ENCODE peak calls at places on chromosomes 3 and 15, in five cellular contexts. One of them, this sample, is unnamed.

GRCh38 chr3:23923786-23924185 is 6.9 kb downstream of the RPL15 start:
- DNase-seq in mesendoderm: no peak
- DNase-seq in esophagus muscularis mucosa: no peak
- DNase-seq in tibial artery: no peak
- DNase-seq in small intestine: no peak
- DNase-seq in this sample: no peak

GRCh38 chr15:58616171-58616570 is 133.3 kb downstream of the ADAM10 start:
- DNase-seq in small intestine: no peak
- DNase-seq in tibial artery: no peak
- DNase-seq in mesendoderm: no peak
- DNase-seq in esophagus muscularis mucosa: no peak
- DNase-seq in this sample: no peak

GRCh38 chr3:10185804-10186762 is 21.4 kb downstream of the IRAK2 start:
- DNase-seq in small intestine: no peak
- DNase-seq in mesendoderm: no peak
- DNase-seq in esophagus muscularis mucosa: no peak
- DNase-seq in tibial artery: no peak
- DNase-seq in this sample: no peak

GRCh38 chr3:61181874-61182273 is 69.4 kb downstream of the FHIT start:
- DNase-seq in tibial artery: no peak
- DNase-seq in esophagus muscularis mucosa: no peak
- DNase-seq in mesendoderm: peak; percentile 20
- DNase-seq in small intestine: peak; percentile 75
- DNase-seq in this sample: no peak

GRCh38 chr3:101567528-101568317 is 6.1 kb downstream of the TRMT10C start:
- DNase-seq in small intestine: no peak
- DNase-seq in tibial artery: no peak
- DNase-seq in esophagus muscularis mucosa: no peak
- DNase-seq in mesendoderm: no peak
- DNase-seq in this sample: no peak

GRCh38 chr15:70429323-70429722 is 331.6 kb upstream of the TLE3 start:
- DNase-seq in small intestine: no peak
- DNase-seq in esophagus muscularis mucosa: no peak
- DNase-seq in tibial artery: no peak
- DNase-seq in mesendoderm: no peak
- DNase-seq in this sample: no peak

GRCh38 chr3:134426660-134427181 is 52.5 kb upstream of the AMOTL2 start:
- DNase-seq in tibial artery: no peak
- DNase-seq in mesendoderm: no peak
- DNase-seq in small intestine: no peak
- DNase-seq in esophagus muscularis mucosa: no peak
- DNase-seq in this sample: no peak

GRCh38 chr3:106945435-106945834 is 431.8 kb upstream of the CCDC54 start:
- DNase-seq in small intestine: no peak
- DNase-seq in esophagus muscularis mucosa: no peak
- DNase-seq in mesendoderm: no peak
- DNase-seq in tibial artery: no peak
- DNase-seq in this sample: no peak

GRCh38 chr3:14471690-14472089 is 68.5 kb downstream of the GRIP2 start:
- DNase-seq in tibial artery: no peak
- DNase-seq in mesendoderm: no peak
- DNase-seq in esophagus muscularis mucosa: no peak
- DNase-seq in small intestine: no peak
- DNase-seq in this sample: no peak

DNA sequence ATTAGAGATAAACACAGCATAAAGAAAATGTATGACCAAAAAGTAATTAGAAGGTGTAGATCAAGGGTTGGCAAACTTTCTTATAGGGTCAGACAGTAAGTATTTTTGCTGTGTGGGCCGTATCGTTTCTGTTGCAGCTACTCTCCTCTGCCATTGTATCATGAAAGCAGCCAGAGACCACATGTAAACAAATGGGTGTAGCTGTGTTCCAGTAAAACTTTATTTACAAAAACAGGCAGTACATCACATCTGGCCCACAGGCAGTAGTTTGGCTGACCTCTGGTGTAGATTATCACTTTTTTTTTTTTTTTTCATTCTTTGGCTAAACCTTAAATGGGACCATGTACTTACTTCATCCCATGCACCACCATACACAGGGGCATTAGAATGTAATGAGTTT is 190.8 kb downstream of the MBNL1 start:
- DNase-seq in small intestine: no peak
- DNase-seq in esophagus muscularis mucosa: no peak
- DNase-seq in mesendoderm: no peak
- DNase-seq in tibial artery: no peak
- DNase-seq in this sample: no peak
- H3K36me3 ChIP-seq in small intestine: peaks cover 12% of the 10 kb centered on the region
- H3K36me3 ChIP-seq in esophagus muscularis mucosa: peaks cover 62% of the 10 kb centered on the region
- H3K36me3 ChIP-seq in mesendoderm: no peaks in the 10 kb centered on the region
- H3K36me3 ChIP-seq in tibial artery: peaks cover 68% of the 10 kb centered on the region
- H3K36me3 ChIP-seq in this sample: peaks cover 28% of the 10 kb centered on the region

GRCh38 chr3:186875708-186876107 is 33.2 kb downstream of the ADIPOQ start:
- DNase-seq in small intestine: no peak
- DNase-seq in mesendoderm: no peak
- DNase-seq in esophagus muscularis mucosa: peak; percentile 24
- DNase-seq in tibial artery: no peak
- DNase-seq in this sample: no peak

GRCh38 chr3:186869253-186870235 is 27.0 kb downstream of the ADIPOQ start:
- DNase-seq in small intestine: no peak
- DNase-seq in esophagus muscularis mucosa: no peak
- DNase-seq in mesendoderm: no peak
- DNase-seq in tibial artery: no peak
- DNase-seq in this sample: no peak

GRCh38 chr3:186870421-186871201 is 28.1 kb downstream of the ADIPOQ start:
- DNase-seq in esophagus muscularis mucosa: no peak
- DNase-seq in mesendoderm: no peak
- DNase-seq in small intestine: no peak
- DNase-seq in tibial artery: no peak
- DNase-seq in this sample: no peak

DNA sequence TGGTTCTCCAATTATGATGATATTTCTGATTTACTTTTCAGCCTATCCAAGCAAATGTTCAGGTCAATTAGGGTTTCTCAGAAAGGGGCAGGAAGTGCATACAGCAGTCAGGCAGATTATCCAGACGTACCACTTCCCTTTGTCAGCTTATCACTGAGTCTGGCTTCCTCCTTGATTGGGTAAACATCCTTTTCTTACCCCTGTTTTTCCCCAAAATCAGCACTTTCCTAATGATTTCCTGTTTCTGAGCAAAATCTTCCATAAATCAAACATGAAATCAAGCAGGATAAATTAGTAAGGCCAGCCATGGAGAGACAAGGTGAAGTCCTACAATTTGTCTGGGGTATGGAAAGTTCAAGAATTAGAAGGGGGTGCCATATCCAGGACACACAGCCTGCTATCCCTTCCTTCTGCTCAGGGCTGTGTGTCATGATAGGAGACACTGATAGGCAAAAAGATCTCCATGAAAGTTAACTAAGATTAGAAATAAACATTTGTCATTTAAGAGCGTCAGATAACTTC is 29.0 kb downstream of the ADIPOQ start:
- DNase-seq in mesendoderm: no peak
- DNase-seq in small intestine: peak; percentile 4
- DNase-seq in esophagus muscularis mucosa: no peak
- DNase-seq in tibial artery: no peak
- DNase-seq in this sample: no peak
- H3K27ac ChIP-seq in mesendoderm: no peak overlapping the region
- H3K27ac ChIP-seq in small intestine: no peak overlapping the region
- H3K27ac ChIP-seq in esophagus muscularis mucosa: no peak overlapping the region
- H3K27ac ChIP-seq in tibial artery: no peak overlapping the region
- H3K27ac ChIP-seq in this sample: peak overlapping the region; percentile 23

DNA sequence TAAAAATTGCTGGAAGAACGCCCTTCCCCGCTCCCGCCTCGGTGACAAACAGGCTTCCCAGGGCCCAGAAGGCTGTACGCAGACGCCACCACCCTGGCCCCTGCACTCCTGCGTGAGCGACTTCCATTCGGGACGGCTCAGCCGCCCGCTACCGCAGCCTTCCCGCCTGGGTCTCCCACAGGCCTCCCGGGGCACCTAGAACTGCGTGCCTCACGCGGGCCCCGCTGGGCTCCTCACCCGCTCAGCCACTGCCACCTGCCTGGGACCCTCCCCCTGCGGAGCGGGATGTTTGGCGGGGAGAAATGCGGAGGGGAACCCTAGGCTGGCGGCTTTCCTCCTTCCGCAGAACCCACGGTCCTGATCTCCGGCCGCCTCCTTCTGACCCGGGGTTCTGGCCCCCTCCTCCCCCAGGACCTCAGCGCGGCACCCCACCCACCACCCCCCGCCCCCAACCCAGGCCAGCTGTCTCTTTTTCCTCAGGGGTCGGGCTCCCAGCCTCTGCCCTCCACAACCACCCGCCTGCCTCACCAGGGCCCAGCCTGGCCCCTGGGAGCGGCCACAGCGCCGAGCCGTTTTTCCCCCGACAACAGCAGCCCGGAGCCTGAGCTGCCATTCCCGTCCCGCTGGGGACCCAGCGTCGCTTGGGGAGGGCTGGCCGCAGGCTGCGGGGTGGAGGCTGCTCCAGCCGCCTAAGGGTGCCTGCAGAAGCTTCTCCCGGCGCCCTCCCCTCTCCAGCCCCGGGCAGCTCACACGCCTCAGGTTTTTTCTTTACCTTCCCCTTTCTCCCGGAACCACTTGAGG is 27.6 kb upstream of the RAB7A start:
- DNase-seq in esophagus muscularis mucosa: no peak
- DNase-seq in tibial artery: peak; percentile 26
- DNase-seq in small intestine: peak; percentile 33
- DNase-seq in mesendoderm: peak; percentile 50
- DNase-seq in this sample: peak; percentile 58
- H3K36me3 ChIP-seq in esophagus muscularis mucosa: no peaks in the 10 kb centered on the region
- H3K36me3 ChIP-seq in tibial artery: no peaks in the 10 kb centered on the region
- H3K36me3 ChIP-seq in small intestine: no peaks in the 10 kb centered on the region
- H3K36me3 ChIP-seq in mesendoderm: no peaks in the 10 kb centered on the region
- H3K36me3 ChIP-seq in this sample: no peaks in the 10 kb centered on the region

GRCh38 chr15:57183041-57183440 is 193.3 kb upstream of the CGNL1 start:
- DNase-seq in esophagus muscularis mucosa: no peak
- DNase-seq in mesendoderm: no peak
- DNase-seq in small intestine: no peak
- DNase-seq in tibial artery: no peak
- DNase-seq in this sample: no peak
- H3K27ac ChIP-seq in esophagus muscularis mucosa: no peak overlapping the region
- H3K27ac ChIP-seq in mesendoderm: no peak overlapping the region
- H3K27ac ChIP-seq in small intestine: no peak overlapping the region
- H3K27ac ChIP-seq in tibial artery: no peak overlapping the region
- H3K27ac ChIP-seq in this sample: peak overlapping the region; percentile 77

GRCh38 chr15:84689858-84690257 is 26.1 kb downstream of the SEC11A start:
- DNase-seq in mesendoderm: no peak
- DNase-seq in small intestine: no peak
- DNase-seq in esophagus muscularis mucosa: no peak
- DNase-seq in tibial artery: no peak
- DNase-seq in this sample: no peak
- H3K36me3 ChIP-seq in mesendoderm: no peaks in the 10 kb centered on the region
- H3K36me3 ChIP-seq in small intestine: peaks cover 4% of the 10 kb centered on the region
- H3K36me3 ChIP-seq in esophagus muscularis mucosa: peaks cover 37% of the 10 kb centered on the region
- H3K36me3 ChIP-seq in tibial artery: peaks cover 20% of the 10 kb centered on the region
- H3K36me3 ChIP-seq in this sample: peaks cover 7% of the 10 kb centered on the region

DNA sequence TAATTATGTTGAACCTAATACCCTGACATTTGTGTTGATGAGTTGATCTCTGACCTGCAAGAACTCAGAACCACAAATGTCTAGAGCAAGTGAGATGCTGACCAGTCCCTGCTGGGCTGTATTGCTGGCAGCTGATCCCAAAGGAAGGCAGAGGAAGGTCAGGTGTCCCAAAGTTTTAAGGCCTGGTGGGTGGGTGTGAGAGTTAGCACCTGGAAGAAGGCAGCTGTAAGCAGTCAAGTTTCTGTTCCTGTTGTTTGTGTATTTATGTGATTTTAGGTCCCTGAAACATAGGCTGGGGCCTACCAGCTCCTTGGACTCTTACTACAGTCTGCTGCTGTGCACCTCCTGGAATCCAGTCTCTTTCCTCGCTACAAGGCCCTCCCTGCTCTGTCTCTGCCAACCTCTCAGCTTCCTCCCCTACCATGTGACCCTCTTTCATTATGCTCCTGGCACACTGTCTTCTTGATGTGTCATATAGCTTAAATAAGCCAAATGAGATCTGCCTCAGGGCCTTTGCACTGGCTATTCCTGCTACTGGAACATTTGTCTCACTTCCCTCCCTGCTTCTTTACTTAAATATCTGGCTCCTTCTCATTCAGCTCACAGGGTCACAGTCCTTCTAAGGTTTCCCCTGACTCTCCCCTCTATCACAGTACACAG is 31.0 kb upstream of the ATOSA start:
- DNase-seq in small intestine: no peak
- DNase-seq in esophagus muscularis mucosa: no peak
- DNase-seq in tibial artery: no peak
- DNase-seq in mesendoderm: no peak
- DNase-seq in this sample: no peak
- H3K27ac ChIP-seq in small intestine: no peak overlapping the region
- H3K27ac ChIP-seq in esophagus muscularis mucosa: no peak overlapping the region
- H3K27ac ChIP-seq in tibial artery: no peak overlapping the region
- H3K27ac ChIP-seq in mesendoderm: no peak overlapping the region
- H3K27ac ChIP-seq in this sample: peak overlapping the region; percentile 7

GRCh38 chr15:50458713-50459112 is 34.5 kb downstream of the USP8 start:
- DNase-seq in small intestine: no peak
- DNase-seq in esophagus muscularis mucosa: no peak
- DNase-seq in mesendoderm: no peak
- DNase-seq in tibial artery: no peak
- DNase-seq in this sample: no peak

GRCh38 chr15:50463423-50464358 is 39.5 kb downstream of the USP8 start:
- DNase-seq in tibial artery: no peak
- DNase-seq in small intestine: no peak
- DNase-seq in mesendoderm: no peak
- DNase-seq in esophagus muscularis mucosa: no peak
- DNase-seq in this sample: no peak

GRCh38 chr15:50452927-50453326 is 28.7 kb downstream of the USP8 start:
- DNase-seq in esophagus muscularis mucosa: no peak
- DNase-seq in mesendoderm: no peak
- DNase-seq in tibial artery: no peak
- DNase-seq in small intestine: no peak
- DNase-seq in this sample: no peak

DNA sequence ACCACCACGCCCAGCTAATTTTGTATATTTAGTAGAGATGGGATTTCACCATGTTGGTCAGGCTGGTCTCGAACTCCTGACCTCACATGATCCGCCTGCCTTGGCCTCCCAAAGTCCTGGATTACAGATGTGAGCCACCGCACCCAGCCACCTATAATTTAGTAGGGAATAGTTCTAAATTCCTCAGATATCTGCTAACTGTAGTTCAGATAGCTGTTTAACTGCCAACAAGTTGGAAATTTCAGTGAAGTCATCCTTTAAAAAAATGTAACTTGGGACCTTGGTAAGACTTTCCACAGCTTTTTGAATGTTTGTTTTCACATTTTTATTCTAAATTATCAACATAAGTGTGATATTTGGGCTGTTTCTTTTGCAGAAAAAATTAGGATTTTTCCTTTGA is 34.1 kb downstream of the USP8 start:
- DNase-seq in tibial artery: no peak
- DNase-seq in mesendoderm: no peak
- DNase-seq in esophagus muscularis mucosa: no peak
- DNase-seq in small intestine: no peak
- DNase-seq in this sample: no peak
- H3K36me3 ChIP-seq in tibial artery: peaks cover 4% of the 10 kb centered on the region
- H3K36me3 ChIP-seq in mesendoderm: no peaks in the 10 kb centered on the region
- H3K36me3 ChIP-seq in esophagus muscularis mucosa: peaks cover 85% of the 10 kb centered on the region
- H3K36me3 ChIP-seq in small intestine: peaks cover 16% of the 10 kb centered on the region
- H3K36me3 ChIP-seq in this sample: peaks cover 4% of the 10 kb centered on the region

GRCh38 chr3:33467786-33468185 is 27.6 kb upstream of the UBP1 start:
- DNase-seq in mesendoderm: peak; percentile 74
- DNase-seq in tibial artery: no peak
- DNase-seq in esophagus muscularis mucosa: no peak
- DNase-seq in small intestine: no peak
- DNase-seq in this sample: no peak
- H3K27ac ChIP-seq in mesendoderm: peak overlapping the region; percentile 51
- H3K27ac ChIP-seq in tibial artery: no peak overlapping the region
- H3K27ac ChIP-seq in esophagus muscularis mucosa: no peak overlapping the region
- H3K27ac ChIP-seq in small intestine: no peak overlapping the region
- H3K27ac ChIP-seq in this sample: no peak overlapping the region

This sample was measured in right lobe of liver.